ENCODE peak calls at places on chromosome 19, in five cellular contexts. L is stomach, Z is fibroblast of lung, N is brain microvascular endothelial cell, R is ovary. C is an unnamed sample.

GRCh38 chr19:47547175-47547574 is 25.8 kb downstream of the ZNF541 start:
- DNase-seq in Z (no peak), N (no peak), L (no peak), R (no peak), C (no peak)

GRCh38 chr19:10419646-10420443 is 493 bp upstream of the PDE4A start:
- DNase-seq in N (peak), R (peak), L (no peak), Z (peak), C (peak)

GRCh38 chr19:5691930-5692784 is 2.1 kb downstream of the RPL36 start:
- DNase-seq in L (no peak), R (peak), N (no peak), Z (no peak), C (no peak)

GRCh38 chr19:2340496-2341246 is 12.2 kb downstream of the SPPL2B start:
- DNase-seq in N (no peak), Z (no peak), R (peak), L (no peak), C (no peak)

GRCh38 chr19:14096272-14096992 is 5.9 kb upstream of the SAMD1 start:
- DNase-seq in R (no peak), Z (no peak), L (no peak), N (no peak), C (no peak)

GRCh38 chr19:2652504-2653099 is 49.9 kb downstream of the GNG7 start:
- DNase-seq in N (no peak), Z (no peak), L (no peak), R (no peak), C (no peak)

GRCh38 chr19:36605101-36605838 is at the start of gene ZNF382:
- DNase-seq in Z (peak), N (peak), L (peak), R (peak), C (peak)

GRCh38 chr19:32407004-32407992 is 1.7 kb downstream of the DPY19L3 start:
- DNase-seq in N (peak), Z (peak), L (peak), R (peak), C (no peak)

GRCh38 chr19:45558399-45558878 is 26.2 kb downstream of the OPA3 start:
- DNase-seq in N (peak), Z (peak), R (no peak), L (peak), C (peak)

GRCh38 chr19:35673121-35673804 is 6.9 kb downstream of the UPK1A start:
- DNase-seq in Z (peak), N (peak), R (no peak), L (peak), C (no peak)

GRCh38 chr19:6211632-6212402 is 68.0 kb downstream of the MLLT1 start:
- DNase-seq in N (no peak), Z (no peak), R (peak), L (no peak), C (no peak)

GRCh38 chr19:36172852-36173251 is 20.6 kb upstream of the COX7A1 start:
- DNase-seq in Z (no peak), R (no peak), N (no peak), L (no peak), C (no peak)

GRCh38 chr19:7292352-7292949 is 1.8 kb downstream of the INSR start:
- DNase-seq in L (no peak), R (no peak), Z (no peak), N (no peak), C (no peak)

GRCh38 chr19:17058236-17058635 is 17.0 kb downstream of the HAUS8 start:
- DNase-seq in L (no peak), R (no peak), Z (peak), N (no peak), C (no peak)

GRCh38 chr19:17656970-17657369 is 31.2 kb downstream of the UNC13A start:
- DNase-seq in N (no peak), L (no peak), R (no peak), Z (no peak), C (no peak)

GRCh38 chr19:33375156-33375744 is 1.7 kb downstream of the CEBPG start:
- DNase-seq in Z (no peak), R (no peak), L (no peak), N (no peak), C (no peak)

GRCh38 chr19:44539236-44539819 is 9.9 kb upstream of the CEACAM20 start:
- DNase-seq in N (peak), R (no peak), Z (no peak), L (no peak), C (no peak)

GRCh38 chr19:55353803-55354697 is 469 bp downstream of the COX6B2 start:
- DNase-seq in Z (no peak), L (peak), R (peak), N (peak), C (peak)

GRCh38 chr19:6109947-6110346 is 353 bp downstream of the RFX2 start:
- DNase-seq in N (no peak), L (no peak), Z (no peak), R (no peak), C (no peak)

GRCh38 chr19:33279430-33280350 is 22.6 kb downstream of the CEBPA start:
- DNase-seq in L (no peak), R (no peak), Z (no peak), N (no peak), C (no peak)

GRCh38 chr19:13092608-13093260 is 9.9 kb downstream of the LYL1 start:
- DNase-seq in R (peak), N (no peak), L (no peak), Z (no peak), C (no peak)

GRCh38 chr19:39982883-39983282 is 11.9 kb downstream of the PSMC4 start:
- DNase-seq in L (no peak), R (no peak), N (no peak), Z (no peak), C (no peak)

GRCh38 chr19:18429717-18430416 is 8.1 kb downstream of the ISYNA1 start:
- DNase-seq in N (no peak), R (peak), L (no peak), Z (no peak), C (no peak)

GRCh38 chr19:15113245-15114152 is 6.3 kb downstream of the SYDE1 start:
- DNase-seq in N (no peak), Z (no peak), L (no peak), R (no peak), C (no peak)
- H3K27ac ChIP-seq in N (no peak), Z (peak), L (no peak), R (no peak), C (no peak)

GRCh38 chr19:58562126-58563033 is 4.0 kb upstream of the UBE2M start:
- DNase-seq in R (peak), Z (peak), N (no peak), L (peak), C (no peak)
- H3K27ac ChIP-seq in R (peak), Z (no peak), N (no peak), L (peak), C (no peak)

GRCh38 chr19:49851456-49852259 is 699 bp downstream of the PTOV1 start:
- DNase-seq in L (no peak), Z (no peak), R (peak), N (no peak), C (peak)
- H3K27ac ChIP-seq in L (peak), Z (no peak), R (peak), N (peak), C (peak)

GRCh38 chr19:54013866-54014265 is 22.4 kb downstream of the CACNG6 start:
- DNase-seq in R (no peak), Z (no peak), L (no peak), N (no peak), C (no peak)
- H3K27ac ChIP-seq in R (no peak), Z (no peak), L (no peak), N (no peak), C (no peak)

GRCh38 chr19:611506-611869 is 21.8 kb downstream of the HCN2 start:
- DNase-seq in L (no peak), N (peak), R (no peak), Z (peak), C (no peak)
- H3K27ac ChIP-seq in L (no peak), N (peak), R (no peak), Z (peak), C (peak)